ENCODE peak calls at places on chromosomes 1 and 21, in four cellular contexts. One of them, this sample, is unnamed. For H3K27me3 and H3K36me3, the result is how much of the 10 kb centered on the place peaks cover.

GRCh38 chr1:203148127-203148526 is 20.6 kb downstream of the ADORA1 start:
- DNase-seq in PC-3: peak
- DNase-seq in Peyer's patch: no peak
- DNase-seq in Caco-2: no peak
- DNase-seq in this sample: peak

GRCh38 chr1:226656601-226657277 is 82.3 kb downstream of the ITPKB start:
- DNase-seq in Peyer's patch: no peak
- DNase-seq in Caco-2: no peak
- DNase-seq in PC-3: peak
- DNase-seq in this sample: no peak

GRCh38 chr1:30704271-30704670 is 19.1 kb downstream of the MATN1 start:
- DNase-seq in PC-3: no peak
- DNase-seq in Caco-2: no peak
- DNase-seq in Peyer's patch: no peak
- DNase-seq in this sample: no peak

GRCh38 chr1:74584185-74584584 is 71.8 kb upstream of the LRRC53 start:
- DNase-seq in Caco-2: no peak
- DNase-seq in PC-3: no peak
- DNase-seq in Peyer's patch: no peak
- DNase-seq in this sample: no peak

GRCh38 chr21:38814126-38815059 is 8.7 kb downstream of the ETS2 start:
- DNase-seq in PC-3: no peak
- DNase-seq in Peyer's patch: no peak
- DNase-seq in Caco-2: no peak
- DNase-seq in this sample: no peak

GRCh38 chr1:7178741-7179140 is 393.5 kb downstream of the CAMTA1 start:
- DNase-seq in Peyer's patch: no peak
- DNase-seq in PC-3: no peak
- DNase-seq in Caco-2: no peak
- DNase-seq in this sample: no peak

GRCh38 chr1:91811363-91812025 is 74.5 kb downstream of the TGFBR3 start:
- DNase-seq in PC-3: no peak
- DNase-seq in Peyer's patch: no peak
- DNase-seq in Caco-2: no peak
- DNase-seq in this sample: no peak

GRCh38 chr1:47812848-47813508 is 184.2 kb downstream of the TRABD2B start:
- DNase-seq in Peyer's patch: no peak
- DNase-seq in PC-3: no peak
- DNase-seq in Caco-2: no peak
- DNase-seq in this sample: no peak

GRCh38 chr1:232260861-232261260 is 369.1 kb downstream of the SIPA1L2 start:
- DNase-seq in Peyer's patch: no peak
- DNase-seq in PC-3: peak
- DNase-seq in Caco-2: peak
- DNase-seq in this sample: no peak

GRCh38 chr1:218557731-218558130 is 212.6 kb downstream of the TGFB2 start:
- DNase-seq in Caco-2: no peak
- DNase-seq in Peyer's patch: no peak
- DNase-seq in PC-3: peak
- DNase-seq in this sample: no peak

DNA sequence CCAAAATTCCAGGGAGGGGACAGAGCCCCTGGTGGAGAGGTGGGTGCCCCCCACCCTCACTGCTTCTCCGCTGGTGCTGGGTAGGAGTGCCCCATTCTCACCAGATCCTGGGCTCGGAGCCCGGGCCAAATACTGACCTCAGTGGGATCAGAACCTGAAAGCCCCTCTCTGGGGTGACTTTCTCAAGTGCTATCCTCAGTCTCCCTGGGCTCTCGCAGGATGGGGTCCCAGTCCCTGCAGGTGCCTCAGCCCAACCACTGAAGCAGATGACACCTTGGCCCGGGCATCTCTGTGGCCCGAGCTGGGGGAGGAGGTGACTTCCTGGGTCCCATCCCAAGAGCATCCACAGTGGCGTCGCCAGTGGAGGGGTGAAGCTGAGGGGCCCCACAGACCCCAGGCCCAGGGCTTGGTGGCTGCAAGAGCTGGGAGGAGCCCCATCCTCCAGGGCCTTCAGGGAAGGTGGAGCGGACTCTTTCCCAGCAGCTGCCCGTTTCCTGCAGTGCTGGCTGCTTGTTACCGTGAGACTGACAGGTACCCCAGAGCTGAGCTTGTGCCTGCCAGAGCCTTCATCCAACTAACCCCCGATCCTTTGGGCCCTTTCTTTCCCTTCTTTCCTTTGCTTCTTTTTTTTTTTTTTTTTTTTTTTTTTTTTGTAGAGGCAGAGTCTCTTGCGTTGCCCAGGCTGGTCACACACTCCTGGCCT is 3.9 kb upstream of the FNDC10 start:
- DNase-seq in Caco-2: no peak
- DNase-seq in PC-3: no peak
- DNase-seq in Peyer's patch: no peak
- DNase-seq in this sample: no peak
- H3K27me3 ChIP-seq in Caco-2: under half
- H3K27me3 ChIP-seq in PC-3: under half
- H3K27me3 ChIP-seq in Peyer's patch: under half
- H3K27me3 ChIP-seq in this sample: under half

DNA sequence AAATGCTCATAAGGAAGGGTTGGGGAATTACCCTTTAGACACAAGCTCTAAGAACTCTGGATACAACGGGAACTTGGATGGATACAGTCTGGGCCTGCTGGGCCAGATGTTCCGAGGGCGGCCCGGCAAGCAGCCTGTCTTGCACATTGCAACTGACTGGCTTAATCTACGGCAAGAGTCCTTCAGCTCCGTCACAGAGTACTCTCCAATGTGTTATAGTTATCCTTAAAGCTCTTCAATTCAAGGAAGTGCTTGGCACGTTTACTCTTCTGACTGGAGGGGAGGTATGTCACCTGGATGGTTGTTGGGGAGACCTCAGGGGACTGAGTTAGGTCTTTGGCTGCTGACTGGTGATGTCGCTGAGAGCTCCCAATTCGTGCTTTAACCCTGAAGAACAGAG is 1.1 kb upstream of the CFAP141 start:
- DNase-seq in PC-3: no peak
- DNase-seq in Caco-2: no peak
- DNase-seq in Peyer's patch: no peak
- DNase-seq in this sample: no peak
- H3K36me3 ChIP-seq in PC-3: half or more
- H3K36me3 ChIP-seq in Caco-2: under half
- H3K36me3 ChIP-seq in Peyer's patch: under half
- H3K36me3 ChIP-seq in this sample: half or more

GRCh38 chr1:93483606-93484005 is 35.7 kb downstream of the FNBP1L start:
- DNase-seq in Peyer's patch: no peak
- DNase-seq in PC-3: no peak
- DNase-seq in Caco-2: no peak
- DNase-seq in this sample: no peak
- H3K27me3 ChIP-seq in Peyer's patch: under half
- H3K27me3 ChIP-seq in PC-3: under half
- H3K27me3 ChIP-seq in Caco-2: under half
- H3K27me3 ChIP-seq in this sample: under half

GRCh38 chr1:27336756-27337155 is 5.1 kb upstream of the SYTL1 start:
- DNase-seq in PC-3: no peak
- DNase-seq in Peyer's patch: no peak
- DNase-seq in Caco-2: no peak
- DNase-seq in this sample: no peak

GRCh38 chr1:27332536-27333281 is 9.1 kb upstream of the SYTL1 start:
- DNase-seq in PC-3: no peak
- DNase-seq in Caco-2: no peak
- DNase-seq in Peyer's patch: peak
- DNase-seq in this sample: peak

GRCh38 chr1:27338751-27339150 is 3.1 kb upstream of the SYTL1 start:
- DNase-seq in Caco-2: no peak
- DNase-seq in PC-3: no peak
- DNase-seq in Peyer's patch: no peak
- DNase-seq in this sample: no peak

GRCh38 chr1:27333717-27334279 is 8.0 kb upstream of the SYTL1 start:
- DNase-seq in Peyer's patch: no peak
- DNase-seq in PC-3: no peak
- DNase-seq in Caco-2: no peak
- DNase-seq in this sample: no peak

GRCh38 chr1:27335506-27336422 is 6.1 kb upstream of the SYTL1 start:
- DNase-seq in Caco-2: no peak
- DNase-seq in Peyer's patch: no peak
- DNase-seq in PC-3: no peak
- DNase-seq in this sample: no peak
- H3K36me3 ChIP-seq in Caco-2: under half
- H3K36me3 ChIP-seq in Peyer's patch: under half
- H3K36me3 ChIP-seq in PC-3: under half
- H3K36me3 ChIP-seq in this sample: under half

GRCh38 chr1:161709373-161709772 is 2.3 kb downstream of the FCRLA start:
- DNase-seq in PC-3: no peak
- DNase-seq in Caco-2: no peak
- DNase-seq in Peyer's patch: no peak
- DNase-seq in this sample: no peak
- H3K27me3 ChIP-seq in PC-3: under half
- H3K27me3 ChIP-seq in Caco-2: under half
- H3K27me3 ChIP-seq in Peyer's patch: under half
- H3K27me3 ChIP-seq in this sample: under half

GRCh38 chr1:25809283-25809926 is 9.4 kb downstream of the SELENON start:
- DNase-seq in Peyer's patch: peak
- DNase-seq in PC-3: no peak
- DNase-seq in Caco-2: no peak
- DNase-seq in this sample: no peak
- H3K36me3 ChIP-seq in Peyer's patch: under half
- H3K36me3 ChIP-seq in PC-3: under half
- H3K36me3 ChIP-seq in Caco-2: under half
- H3K36me3 ChIP-seq in this sample: under half

DNA sequence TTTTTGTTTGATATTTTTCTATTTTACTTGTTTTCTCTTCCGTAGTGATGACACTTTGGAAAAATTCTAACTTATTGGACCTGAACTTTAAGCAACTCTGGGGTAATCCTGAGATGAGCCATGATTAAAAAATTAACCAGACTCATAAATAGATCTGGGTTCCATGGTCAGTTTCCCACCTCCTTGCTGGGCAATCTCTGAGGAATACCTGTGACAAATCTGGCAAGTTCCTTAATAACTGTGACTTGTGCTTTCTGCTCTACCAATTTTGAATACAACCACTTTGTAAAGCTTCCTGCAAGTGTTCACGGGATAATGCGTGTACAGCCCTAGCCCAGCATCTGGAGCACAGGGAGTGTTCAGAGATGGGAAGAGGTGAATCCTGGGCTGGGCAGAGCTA is 3.3 kb downstream of the OVGP1 start:
- DNase-seq in Caco-2: no peak
- DNase-seq in PC-3: no peak
- DNase-seq in Peyer's patch: no peak
- DNase-seq in this sample: no peak
- H3K27me3 ChIP-seq in Caco-2: under half
- H3K27me3 ChIP-seq in PC-3: under half
- H3K27me3 ChIP-seq in Peyer's patch: under half
- H3K27me3 ChIP-seq in this sample: under half

GRCh38 chr1:54219688-54220003 is 19.7 kb downstream of the MRPL37 start:
- DNase-seq in Caco-2: no peak
- DNase-seq in Peyer's patch: no peak
- DNase-seq in PC-3: no peak
- DNase-seq in this sample: no peak

GRCh38 chr1:54218883-54219687 is 19.1 kb downstream of the MRPL37 start:
- DNase-seq in Caco-2: no peak
- DNase-seq in PC-3: no peak
- DNase-seq in Peyer's patch: no peak
- DNase-seq in this sample: no peak

GRCh38 chr1:54221113-54221834 is 21.3 kb downstream of the MRPL37 start:
- DNase-seq in PC-3: no peak
- DNase-seq in Caco-2: no peak
- DNase-seq in Peyer's patch: no peak
- DNase-seq in this sample: no peak

GRCh38 chr1:54221867-54222484 is 22.0 kb downstream of the MRPL37 start:
- DNase-seq in Caco-2: no peak
- DNase-seq in Peyer's patch: no peak
- DNase-seq in PC-3: no peak
- DNase-seq in this sample: peak

GRCh38 chr1:54220004-54220811 is 20.2 kb downstream of the MRPL37 start:
- DNase-seq in PC-3: no peak
- DNase-seq in Peyer's patch: no peak
- DNase-seq in Caco-2: no peak
- DNase-seq in this sample: no peak
- H3K36me3 ChIP-seq in PC-3: under half
- H3K36me3 ChIP-seq in Peyer's patch: under half
- H3K36me3 ChIP-seq in Caco-2: under half
- H3K36me3 ChIP-seq in this sample: under half

GRCh38 chr1:34917017-34917416 is 12.4 kb downstream of the DLGAP3 start:
- DNase-seq in PC-3: no peak
- DNase-seq in Caco-2: no peak
- DNase-seq in Peyer's patch: no peak
- DNase-seq in this sample: no peak
- H3K27me3 ChIP-seq in PC-3: under half
- H3K27me3 ChIP-seq in Caco-2: under half
- H3K27me3 ChIP-seq in Peyer's patch: under half
- H3K27me3 ChIP-seq in this sample: under half

This sample was measured in HAP-1.